ENCODE peak calls at places on chromosomes 12 and 14, in nine cellular contexts. One of them, this sample, is unnamed.

GRCh38 chr14:32331227-32331597 is 2.1 kb downstream of the AKAP6 start:
- DNase-seq in sigmoid colon: no peak
- DNase-seq in IMR-90: no peak
- DNase-seq in right lobe of liver: no peak
- DNase-seq in adrenal gland: no peak
- DNase-seq in testis: peak
- DNase-seq in breast epithelium: no peak
- DNase-seq in stomach: no peak
- DNase-seq in HepG2: no peak
- DNase-seq in this sample: no peak

GRCh38 chr14:96994999-96995398 is 197.8 kb downstream of the VRK1 start:
- DNase-seq in sigmoid colon: no peak
- DNase-seq in IMR-90: no peak
- DNase-seq in right lobe of liver: no peak
- DNase-seq in adrenal gland: no peak
- DNase-seq in testis: no peak
- DNase-seq in breast epithelium: no peak
- DNase-seq in stomach: no peak
- DNase-seq in HepG2: no peak
- DNase-seq in this sample: no peak

GRCh38 chr14:106564058-106564643 is 1037.8 kb downstream of the TMEM121 start:
- DNase-seq in sigmoid colon: no peak
- DNase-seq in IMR-90: no peak
- DNase-seq in right lobe of liver: peak
- DNase-seq in adrenal gland: no peak
- DNase-seq in testis: peak
- DNase-seq in breast epithelium: no peak
- DNase-seq in stomach: no peak
- DNase-seq in HepG2: peak
- DNase-seq in this sample: peak

GRCh38 chr12:131897875-131898274 is 3.5 kb downstream of the ULK1 start:
- DNase-seq in sigmoid colon: no peak
- DNase-seq in IMR-90: no peak
- DNase-seq in right lobe of liver: no peak
- DNase-seq in adrenal gland: no peak
- DNase-seq in testis: no peak
- DNase-seq in breast epithelium: no peak
- DNase-seq in stomach: no peak
- DNase-seq in HepG2: no peak
- DNase-seq in this sample: no peak

GRCh38 chr12:52975820-52976573 is 27.1 kb downstream of the KRT18 start:
- DNase-seq in sigmoid colon: no peak
- DNase-seq in IMR-90: peak
- DNase-seq in right lobe of liver: peak
- DNase-seq in adrenal gland: no peak
- DNase-seq in testis: no peak
- DNase-seq in breast epithelium: no peak
- DNase-seq in stomach: peak
- DNase-seq in HepG2: peak
- DNase-seq in this sample: no peak

GRCh38 chr12:15208140-15208539 is 13.1 kb downstream of the RERG start:
- DNase-seq in sigmoid colon: no peak
- DNase-seq in IMR-90: no peak
- DNase-seq in right lobe of liver: no peak
- DNase-seq in adrenal gland: no peak
- DNase-seq in testis: no peak
- DNase-seq in breast epithelium: no peak
- DNase-seq in stomach: no peak
- DNase-seq in HepG2: no peak
- DNase-seq in this sample: no peak

GRCh38 chr12:110844551-110845395 is 2.0 kb upstream of the CCDC63 start:
- DNase-seq in sigmoid colon: no peak
- DNase-seq in IMR-90: no peak
- DNase-seq in right lobe of liver: no peak
- DNase-seq in adrenal gland: peak
- DNase-seq in testis: no peak
- DNase-seq in breast epithelium: no peak
- DNase-seq in stomach: no peak
- DNase-seq in HepG2: no peak
- DNase-seq in this sample: peak

GRCh38 chr12:64627781-64628180 is 17.5 kb downstream of the RASSF3 start:
- DNase-seq in sigmoid colon: no peak
- DNase-seq in IMR-90: peak
- DNase-seq in right lobe of liver: no peak
- DNase-seq in adrenal gland: no peak
- DNase-seq in testis: no peak
- DNase-seq in breast epithelium: no peak
- DNase-seq in stomach: no peak
- DNase-seq in HepG2: no peak
- DNase-seq in this sample: no peak

GRCh38 chr12:131129839-131130238 is 176.1 kb downstream of the ADGRD1 start:
- DNase-seq in sigmoid colon: peak
- DNase-seq in IMR-90: no peak
- DNase-seq in right lobe of liver: no peak
- DNase-seq in adrenal gland: no peak
- DNase-seq in testis: no peak
- DNase-seq in breast epithelium: no peak
- DNase-seq in stomach: no peak
- DNase-seq in HepG2: no peak
- DNase-seq in this sample: peak

GRCh38 chr14:49052516-49052915 is 533.7 kb downstream of the RPS29 start:
- DNase-seq in sigmoid colon: no peak
- DNase-seq in IMR-90: peak
- DNase-seq in right lobe of liver: no peak
- DNase-seq in adrenal gland: no peak
- DNase-seq in testis: no peak
- DNase-seq in breast epithelium: no peak
- DNase-seq in stomach: no peak
- DNase-seq in HepG2: no peak
- DNase-seq in this sample: no peak

GRCh38 chr12:91920276-91920675 is 225.4 kb downstream of the BTG1 start:
- DNase-seq in sigmoid colon: no peak
- DNase-seq in IMR-90: peak
- DNase-seq in right lobe of liver: no peak
- DNase-seq in adrenal gland: no peak
- DNase-seq in testis: no peak
- DNase-seq in breast epithelium: no peak
- DNase-seq in stomach: no peak
- DNase-seq in HepG2: no peak
- DNase-seq in this sample: no peak

DNA sequence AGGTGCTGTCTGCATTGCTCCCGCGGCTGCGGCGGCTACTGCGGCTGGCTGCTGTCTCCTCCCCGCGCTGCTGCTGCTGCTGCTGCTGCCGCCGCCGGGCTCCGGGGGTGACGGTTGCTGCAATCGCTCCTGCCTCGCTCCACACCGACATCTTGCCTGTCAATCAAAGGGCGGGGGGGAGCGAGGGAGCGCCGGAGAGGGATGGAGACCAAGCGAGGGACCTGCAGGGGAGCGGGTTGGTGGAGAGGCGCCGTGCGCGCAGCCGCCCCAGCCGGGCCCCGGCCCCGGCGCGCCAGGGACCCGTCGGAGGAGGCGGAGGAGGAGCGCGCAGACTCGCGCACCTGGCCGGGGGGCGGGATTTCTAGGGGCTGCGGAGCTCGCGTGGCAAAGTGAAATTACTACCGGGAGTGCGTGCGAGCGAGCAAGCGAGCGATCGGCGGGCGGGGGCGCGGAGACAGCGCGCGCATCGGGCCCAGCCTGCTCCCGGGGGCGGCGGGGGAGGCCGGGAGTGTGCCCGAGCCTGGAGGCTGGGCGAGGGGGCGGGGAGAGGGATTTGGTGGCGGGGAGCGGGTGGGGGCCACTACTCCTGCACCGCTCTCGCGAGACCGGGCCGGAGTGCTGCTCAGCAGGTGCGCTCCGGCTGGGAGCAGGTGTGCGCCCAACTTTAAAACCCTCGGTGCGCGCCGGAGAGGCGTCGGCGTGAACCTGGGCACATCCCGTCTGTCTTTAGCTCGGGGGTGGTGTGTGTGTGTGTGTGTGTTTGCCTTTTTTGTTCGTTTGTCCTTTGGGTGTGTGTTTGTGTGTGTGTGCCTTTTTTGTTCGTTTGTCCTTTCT is at the start of gene KSR2:
- DNase-seq in sigmoid colon: peak
- DNase-seq in IMR-90: no peak
- DNase-seq in right lobe of liver: peak
- DNase-seq in adrenal gland: peak
- DNase-seq in testis: peak
- DNase-seq in breast epithelium: peak
- DNase-seq in stomach: peak
- DNase-seq in HepG2: peak
- DNase-seq in this sample: peak
- TF ChIP-seq POLR2A in sigmoid colon: no peak
- TF ChIP-seq POLR2A in IMR-90: no peak
- TF ChIP-seq POLR2A in right lobe of liver: no peak
- TF ChIP-seq POLR2A in adrenal gland: no peak
- TF ChIP-seq POLR2A in testis: no peak
- TF ChIP-seq POLR2A in breast epithelium: no peak
- TF ChIP-seq POLR2A in stomach: no peak
- TF ChIP-seq POLR2A in HepG2: no peak
- TF ChIP-seq POLR2A in this sample: no peak

GRCh38 chr12:31005256-31005943 is 68.3 kb upstream of the DDX11 start:
- DNase-seq in sigmoid colon: peak
- DNase-seq in IMR-90: no peak
- DNase-seq in right lobe of liver: no peak
- DNase-seq in adrenal gland: no peak
- DNase-seq in testis: no peak
- DNase-seq in breast epithelium: no peak
- DNase-seq in stomach: no peak
- DNase-seq in HepG2: no peak
- DNase-seq in this sample: no peak
- TF ChIP-seq POLR2A in sigmoid colon: no peak
- TF ChIP-seq POLR2A in IMR-90: no peak
- TF ChIP-seq POLR2A in right lobe of liver: no peak
- TF ChIP-seq POLR2A in adrenal gland: no peak
- TF ChIP-seq POLR2A in testis: no peak
- TF ChIP-seq POLR2A in breast epithelium: no peak
- TF ChIP-seq POLR2A in stomach: no peak
- TF ChIP-seq POLR2A in HepG2: no peak
- TF ChIP-seq POLR2A in this sample: no peak

GRCh38 chr12:9758119-9758518 is 2.6 kb downstream of the CD69 start:
- DNase-seq in sigmoid colon: no peak
- DNase-seq in IMR-90: no peak
- DNase-seq in right lobe of liver: no peak
- DNase-seq in adrenal gland: no peak
- DNase-seq in testis: no peak
- DNase-seq in breast epithelium: no peak
- DNase-seq in stomach: no peak
- DNase-seq in HepG2: no peak
- DNase-seq in this sample: no peak

GRCh38 chr12:9756756-9757155 is 3.9 kb downstream of the CD69 start:
- DNase-seq in sigmoid colon: no peak
- DNase-seq in IMR-90: no peak
- DNase-seq in right lobe of liver: no peak
- DNase-seq in adrenal gland: no peak
- DNase-seq in testis: no peak
- DNase-seq in breast epithelium: no peak
- DNase-seq in stomach: no peak
- DNase-seq in HepG2: no peak
- DNase-seq in this sample: no peak

GRCh38 chr12:9756174-9756573 is 4.5 kb downstream of the CD69 start:
- DNase-seq in sigmoid colon: no peak
- DNase-seq in IMR-90: no peak
- DNase-seq in right lobe of liver: no peak
- DNase-seq in adrenal gland: no peak
- DNase-seq in testis: no peak
- DNase-seq in breast epithelium: no peak
- DNase-seq in stomach: no peak
- DNase-seq in HepG2: no peak
- DNase-seq in this sample: no peak

GRCh38 chr12:9759680-9760592 is 765 bp downstream of the CD69 start:
- DNase-seq in sigmoid colon: no peak
- DNase-seq in IMR-90: no peak
- DNase-seq in right lobe of liver: no peak
- DNase-seq in adrenal gland: no peak
- DNase-seq in testis: no peak
- DNase-seq in breast epithelium: no peak
- DNase-seq in stomach: no peak
- DNase-seq in HepG2: no peak
- DNase-seq in this sample: no peak

DNA sequence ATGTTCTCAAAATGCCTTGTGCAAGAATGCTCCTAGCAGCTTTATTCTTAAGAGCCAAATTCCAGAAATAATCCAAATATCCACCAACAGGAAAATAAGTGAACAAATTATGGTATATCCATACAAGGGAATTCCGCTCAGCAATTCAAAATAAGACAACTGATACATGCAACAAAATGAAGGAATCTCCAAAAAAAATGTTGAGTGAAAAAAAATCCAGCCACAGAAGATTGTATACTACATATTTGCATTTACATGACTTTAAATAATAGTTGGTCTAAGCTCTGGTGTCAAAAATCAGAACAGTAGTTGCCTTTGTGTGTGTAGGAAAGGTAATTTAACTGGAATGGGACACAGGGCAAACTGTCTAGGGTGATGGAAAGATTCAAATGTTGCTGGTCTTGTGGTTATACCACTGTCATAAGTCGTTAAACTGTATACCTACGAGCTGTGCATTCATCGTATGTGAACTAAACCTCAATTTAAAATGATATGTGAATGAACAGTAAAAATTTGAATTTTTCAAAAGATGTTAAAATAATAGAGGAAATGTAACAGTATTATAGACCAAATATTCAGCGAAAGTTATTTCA is 3.2 kb downstream of the CD69 start:
- DNase-seq in sigmoid colon: no peak
- DNase-seq in IMR-90: no peak
- DNase-seq in right lobe of liver: no peak
- DNase-seq in adrenal gland: no peak
- DNase-seq in testis: no peak
- DNase-seq in breast epithelium: no peak
- DNase-seq in stomach: no peak
- DNase-seq in HepG2: no peak
- DNase-seq in this sample: no peak
- TF ChIP-seq POLR2A in sigmoid colon: no peak
- TF ChIP-seq POLR2A in IMR-90: no peak
- TF ChIP-seq POLR2A in right lobe of liver: no peak
- TF ChIP-seq POLR2A in adrenal gland: no peak
- TF ChIP-seq POLR2A in testis: no peak
- TF ChIP-seq POLR2A in breast epithelium: no peak
- TF ChIP-seq POLR2A in stomach: no peak
- TF ChIP-seq POLR2A in HepG2: no peak
- TF ChIP-seq POLR2A in this sample: no peak

DNA sequence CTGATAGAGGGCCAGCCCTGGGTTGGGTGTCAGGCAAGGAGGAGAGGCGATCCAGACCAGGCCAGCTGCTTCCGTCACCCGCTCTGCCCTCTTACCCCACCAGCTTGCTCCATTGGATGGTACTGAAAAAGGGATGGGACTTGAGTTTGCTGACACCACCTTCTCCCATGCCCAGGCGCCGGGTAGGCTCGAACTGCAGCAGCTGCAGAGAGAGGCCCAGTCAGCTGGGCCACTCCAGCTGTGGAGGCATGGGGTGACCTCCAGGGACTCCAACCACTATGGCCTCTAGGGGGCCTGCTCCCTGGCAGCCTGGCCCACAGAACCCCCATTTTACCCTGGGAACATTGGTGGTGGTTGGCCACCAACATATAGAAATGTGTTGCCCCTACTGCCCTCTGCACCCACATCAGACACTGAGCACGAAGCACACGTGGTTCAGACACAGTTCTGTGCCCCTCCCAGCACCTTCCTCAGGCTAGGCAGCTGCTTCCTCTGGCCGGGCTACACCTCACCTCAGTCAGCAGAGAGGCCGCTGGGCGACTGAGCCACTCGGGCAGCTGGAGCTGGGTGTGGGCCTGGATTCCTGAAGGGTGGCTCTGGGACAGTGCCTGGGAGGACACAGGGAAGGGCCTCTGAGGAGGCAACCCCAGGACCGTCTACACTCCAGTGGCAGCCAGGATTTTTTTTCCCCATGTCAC is 16.0 kb downstream of the RPS6KL1 start:
- DNase-seq in sigmoid colon: no peak
- DNase-seq in IMR-90: no peak
- DNase-seq in right lobe of liver: no peak
- DNase-seq in adrenal gland: no peak
- DNase-seq in testis: no peak
- DNase-seq in breast epithelium: no peak
- DNase-seq in stomach: no peak
- DNase-seq in HepG2: no peak
- DNase-seq in this sample: no peak
- TF ChIP-seq POLR2A in sigmoid colon: no peak
- TF ChIP-seq POLR2A in IMR-90: no peak
- TF ChIP-seq POLR2A in right lobe of liver: no peak
- TF ChIP-seq POLR2A in adrenal gland: no peak
- TF ChIP-seq POLR2A in testis: no peak
- TF ChIP-seq POLR2A in breast epithelium: no peak
- TF ChIP-seq POLR2A in stomach: no peak
- TF ChIP-seq POLR2A in HepG2: no peak
- TF ChIP-seq POLR2A in this sample: no peak

This sample was measured in H54.